ENCODE peak calls at places on chromosomes 7 and 10, in seven cellular contexts. One of them, this sample, is unnamed.

GRCh38 chr7:38374507-38374906 is 101.1 kb upstream of the TARP start:
- DNase-seq in fibroblast of lung: peak
- DNase-seq in hepatocyte: peak
- DNase-seq in tibial artery: peak
- DNase-seq in Peyer's patch: no peak
- DNase-seq in stomach: no peak
- DNase-seq in body of pancreas: no peak
- DNase-seq in this sample: no peak

GRCh38 chr7:32942783-32943653 is 14.2 kb upstream of the FKBP9 start:
- DNase-seq in fibroblast of lung: peak
- DNase-seq in hepatocyte: peak
- DNase-seq in tibial artery: peak
- DNase-seq in Peyer's patch: peak
- DNase-seq in stomach: peak
- DNase-seq in body of pancreas: peak
- DNase-seq in this sample: no peak

GRCh38 chr7:71198887-71199286 is 66.9 kb downstream of the GALNT17 start:
- DNase-seq in fibroblast of lung: no peak
- DNase-seq in hepatocyte: peak
- DNase-seq in tibial artery: no peak
- DNase-seq in Peyer's patch: no peak
- DNase-seq in stomach: no peak
- DNase-seq in body of pancreas: no peak
- DNase-seq in this sample: no peak

GRCh38 chr10:119658274-119658673 is 7.1 kb downstream of the BAG3 start:
- DNase-seq in fibroblast of lung: peak
- DNase-seq in hepatocyte: peak
- DNase-seq in tibial artery: peak
- DNase-seq in Peyer's patch: peak
- DNase-seq in stomach: peak
- DNase-seq in body of pancreas: peak
- DNase-seq in this sample: no peak

GRCh38 chr7:79420464-79420863 is 33.0 kb downstream of the MAGI2 start:
- DNase-seq in fibroblast of lung: peak
- DNase-seq in hepatocyte: peak
- DNase-seq in tibial artery: no peak
- DNase-seq in Peyer's patch: no peak
- DNase-seq in stomach: no peak
- DNase-seq in body of pancreas: no peak
- DNase-seq in this sample: no peak

GRCh38 chr7:71735961-71736556 is 604.1 kb downstream of the GALNT17 start:
- DNase-seq in fibroblast of lung: peak
- DNase-seq in hepatocyte: peak
- DNase-seq in tibial artery: peak
- DNase-seq in Peyer's patch: peak
- DNase-seq in stomach: peak
- DNase-seq in body of pancreas: peak
- DNase-seq in this sample: peak

GRCh38 chr7:114832906-114833595 is 88.8 kb upstream of the MDFIC start:
- DNase-seq in fibroblast of lung: no peak
- DNase-seq in hepatocyte: no peak
- DNase-seq in tibial artery: no peak
- DNase-seq in Peyer's patch: no peak
- DNase-seq in stomach: no peak
- DNase-seq in body of pancreas: no peak
- DNase-seq in this sample: no peak

GRCh38 chr10:73554729-73555128 is 36.4 kb downstream of the USP54 start:
- DNase-seq in fibroblast of lung: no peak
- DNase-seq in hepatocyte: no peak
- DNase-seq in tibial artery: no peak
- DNase-seq in Peyer's patch: no peak
- DNase-seq in stomach: no peak
- DNase-seq in body of pancreas: no peak
- DNase-seq in this sample: no peak

GRCh38 chr10:34083567-34083966 is 731.5 kb downstream of the PARD3 start:
- DNase-seq in fibroblast of lung: no peak
- DNase-seq in hepatocyte: no peak
- DNase-seq in tibial artery: no peak
- DNase-seq in Peyer's patch: no peak
- DNase-seq in stomach: no peak
- DNase-seq in body of pancreas: no peak
- DNase-seq in this sample: no peak

GRCh38 chr10:117175901-117176534 is 21.3 kb upstream of the KCNK18 start:
- DNase-seq in fibroblast of lung: peak
- DNase-seq in hepatocyte: peak
- DNase-seq in tibial artery: peak
- DNase-seq in Peyer's patch: peak
- DNase-seq in stomach: peak
- DNase-seq in body of pancreas: peak
- DNase-seq in this sample: no peak

GRCh38 chr10:132187421-132188138 is 832 bp downstream of the DPYSL4 start:
- DNase-seq in fibroblast of lung: no peak
- DNase-seq in hepatocyte: no peak
- DNase-seq in tibial artery: no peak
- DNase-seq in Peyer's patch: no peak
- DNase-seq in stomach: no peak
- DNase-seq in body of pancreas: no peak
- DNase-seq in this sample: no peak

GRCh38 chr10:70052462-70053211 is at the start of gene MACROH2A2:
- DNase-seq in fibroblast of lung: peak
- DNase-seq in hepatocyte: peak
- DNase-seq in tibial artery: peak
- DNase-seq in Peyer's patch: peak
- DNase-seq in stomach: peak
- DNase-seq in body of pancreas: peak
- DNase-seq in this sample: no peak

GRCh38 chr7:142860968-142861367 is 6.1 kb downstream of the EPHB6 start:
- DNase-seq in fibroblast of lung: no peak
- DNase-seq in hepatocyte: no peak
- DNase-seq in tibial artery: no peak
- DNase-seq in Peyer's patch: no peak
- DNase-seq in stomach: no peak
- DNase-seq in body of pancreas: no peak
- DNase-seq in this sample: peak

GRCh38 chr7:66265566-66265965 is 60.4 kb downstream of the TPST1 start:
- DNase-seq in fibroblast of lung: peak
- DNase-seq in hepatocyte: peak
- DNase-seq in tibial artery: no peak
- DNase-seq in Peyer's patch: no peak
- DNase-seq in stomach: no peak
- DNase-seq in body of pancreas: no peak
- DNase-seq in this sample: no peak

GRCh38 chr10:5411941-5412276 is 448 bp upstream of the NET1 start:
- DNase-seq in fibroblast of lung: no peak
- DNase-seq in hepatocyte: no peak
- DNase-seq in tibial artery: no peak
- DNase-seq in Peyer's patch: no peak
- DNase-seq in stomach: no peak
- DNase-seq in body of pancreas: no peak
- DNase-seq in this sample: no peak

GRCh38 chr7:69129524-69129923 is 468.8 kb upstream of the AUTS2 start:
- DNase-seq in fibroblast of lung: peak
- DNase-seq in hepatocyte: no peak
- DNase-seq in tibial artery: no peak
- DNase-seq in Peyer's patch: no peak
- DNase-seq in stomach: no peak
- DNase-seq in body of pancreas: no peak
- DNase-seq in this sample: no peak

GRCh38 chr7:45585628-45586027 is 11.5 kb downstream of the ADCY1 start:
- DNase-seq in fibroblast of lung: no peak
- DNase-seq in hepatocyte: no peak
- DNase-seq in tibial artery: no peak
- DNase-seq in Peyer's patch: no peak
- DNase-seq in stomach: no peak
- DNase-seq in body of pancreas: no peak
- DNase-seq in this sample: no peak

GRCh38 chr10:113073549-113074189 is 123.6 kb downstream of the TCF7L2 start:
- DNase-seq in fibroblast of lung: peak
- DNase-seq in hepatocyte: peak
- DNase-seq in tibial artery: peak
- DNase-seq in Peyer's patch: peak
- DNase-seq in stomach: peak
- DNase-seq in body of pancreas: peak
- DNase-seq in this sample: no peak

GRCh38 chr7:64610997-64611396 is 48.1 kb upstream of the ZNF680 start:
- DNase-seq in fibroblast of lung: no peak
- DNase-seq in hepatocyte: no peak
- DNase-seq in tibial artery: no peak
- DNase-seq in Peyer's patch: no peak
- DNase-seq in stomach: no peak
- DNase-seq in body of pancreas: no peak
- DNase-seq in this sample: no peak

GRCh38 chr7:66315192-66315591 is 110.1 kb downstream of the TPST1 start:
- DNase-seq in fibroblast of lung: no peak
- DNase-seq in hepatocyte: no peak
- DNase-seq in tibial artery: no peak
- DNase-seq in Peyer's patch: no peak
- DNase-seq in stomach: no peak
- DNase-seq in body of pancreas: no peak
- DNase-seq in this sample: no peak

GRCh38 chr10:6091630-6092029 is 2.8 kb downstream of the RBM17 start:
- DNase-seq in fibroblast of lung: peak
- DNase-seq in hepatocyte: no peak
- DNase-seq in tibial artery: no peak
- DNase-seq in Peyer's patch: no peak
- DNase-seq in stomach: no peak
- DNase-seq in body of pancreas: no peak
- DNase-seq in this sample: no peak

GRCh38 chr10:118953598-118953997 is 75.9 kb upstream of the NANOS1 start:
- DNase-seq in fibroblast of lung: no peak
- DNase-seq in hepatocyte: no peak
- DNase-seq in tibial artery: no peak
- DNase-seq in Peyer's patch: no peak
- DNase-seq in stomach: peak
- DNase-seq in body of pancreas: no peak
- DNase-seq in this sample: no peak

GRCh38 chr7:145216876-145217275 is 381.0 kb upstream of the TPK1 start:
- DNase-seq in fibroblast of lung: no peak
- DNase-seq in hepatocyte: no peak
- DNase-seq in tibial artery: no peak
- DNase-seq in Peyer's patch: no peak
- DNase-seq in stomach: no peak
- DNase-seq in body of pancreas: no peak
- DNase-seq in this sample: no peak

GRCh38 chr7:137001041-137001440 is 132.6 kb downstream of the CHRM2 start:
- DNase-seq in fibroblast of lung: peak
- DNase-seq in hepatocyte: no peak
- DNase-seq in tibial artery: no peak
- DNase-seq in Peyer's patch: no peak
- DNase-seq in stomach: no peak
- DNase-seq in body of pancreas: no peak
- DNase-seq in this sample: no peak

GRCh38 chr7:137003071-137003470 is 134.6 kb downstream of the CHRM2 start:
- DNase-seq in fibroblast of lung: no peak
- DNase-seq in hepatocyte: no peak
- DNase-seq in tibial artery: no peak
- DNase-seq in Peyer's patch: no peak
- DNase-seq in stomach: no peak
- DNase-seq in body of pancreas: no peak
- DNase-seq in this sample: no peak

GRCh38 chr7:137001478-137001877 is 133.0 kb downstream of the CHRM2 start:
- DNase-seq in fibroblast of lung: no peak
- DNase-seq in hepatocyte: no peak
- DNase-seq in tibial artery: no peak
- DNase-seq in Peyer's patch: no peak
- DNase-seq in stomach: no peak
- DNase-seq in body of pancreas: no peak
- DNase-seq in this sample: no peak

GRCh38 chr7:137005873-137006272 is 137.4 kb downstream of the CHRM2 start:
- DNase-seq in fibroblast of lung: no peak
- DNase-seq in hepatocyte: no peak
- DNase-seq in tibial artery: no peak
- DNase-seq in Peyer's patch: no peak
- DNase-seq in stomach: no peak
- DNase-seq in body of pancreas: no peak
- DNase-seq in this sample: no peak

DNA sequence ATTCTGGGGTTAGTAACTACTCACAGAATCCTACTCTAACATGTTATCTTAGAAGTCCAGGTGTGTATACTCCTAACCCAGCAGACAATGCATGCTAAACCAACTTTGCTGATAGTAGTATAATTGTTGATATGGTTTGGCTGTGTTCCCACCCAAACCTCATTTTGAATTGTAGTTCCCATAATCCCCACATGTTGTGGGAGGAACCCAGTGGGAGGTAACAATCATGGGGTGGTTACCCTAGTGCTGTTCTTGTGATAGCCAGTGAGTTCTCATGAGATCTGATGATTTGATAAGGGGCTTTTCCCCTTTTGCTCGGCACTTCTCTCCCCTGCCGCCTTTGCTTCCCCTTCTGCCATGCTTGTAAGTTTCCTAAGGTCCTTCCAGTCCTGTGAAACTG is 135.2 kb downstream of the CHRM2 start:
- DNase-seq in fibroblast of lung: no peak
- DNase-seq in hepatocyte: no peak
- DNase-seq in tibial artery: no peak
- DNase-seq in Peyer's patch: no peak
- DNase-seq in stomach: no peak
- DNase-seq in body of pancreas: no peak
- DNase-seq in this sample: no peak
- TF ChIP-seq CTCF in fibroblast of lung: no peak
- TF ChIP-seq CTCF in hepatocyte: no peak
- TF ChIP-seq CTCF in tibial artery: no peak
- TF ChIP-seq CTCF in Peyer's patch: no peak
- TF ChIP-seq CTCF in stomach: no peak
- TF ChIP-seq CTCF in body of pancreas: no peak
- TF ChIP-seq CTCF in this sample: no peak

GRCh38 chr10:102627446-102628293 is 16.6 kb upstream of the TRIM8 start:
- DNase-seq in fibroblast of lung: peak
- DNase-seq in hepatocyte: peak
- DNase-seq in tibial artery: no peak
- DNase-seq in Peyer's patch: no peak
- DNase-seq in stomach: no peak
- DNase-seq in body of pancreas: peak
- DNase-seq in this sample: no peak
- H3K4me3 ChIP-seq in fibroblast of lung: no peak
- H3K4me3 ChIP-seq in hepatocyte: no peak
- H3K4me3 ChIP-seq in tibial artery: no peak
- H3K4me3 ChIP-seq in Peyer's patch: no peak
- H3K4me3 ChIP-seq in stomach: no peak
- H3K4me3 ChIP-seq in body of pancreas: no peak
- H3K4me3 ChIP-seq in this sample: no peak

GRCh38 chr10:51368943-51369342 is 294.7 kb downstream of the PRKG1 start:
- DNase-seq in fibroblast of lung: no peak
- DNase-seq in hepatocyte: no peak
- DNase-seq in tibial artery: no peak
- DNase-seq in Peyer's patch: no peak
- DNase-seq in stomach: no peak
- DNase-seq in body of pancreas: peak
- DNase-seq in this sample: no peak
- TF ChIP-seq CTCF in fibroblast of lung: no peak
- TF ChIP-seq CTCF in hepatocyte: no peak
- TF ChIP-seq CTCF in tibial artery: no peak
- TF ChIP-seq CTCF in Peyer's patch: no peak
- TF ChIP-seq CTCF in stomach: no peak
- TF ChIP-seq CTCF in body of pancreas: no peak
- TF ChIP-seq CTCF in this sample: no peak

DNA sequence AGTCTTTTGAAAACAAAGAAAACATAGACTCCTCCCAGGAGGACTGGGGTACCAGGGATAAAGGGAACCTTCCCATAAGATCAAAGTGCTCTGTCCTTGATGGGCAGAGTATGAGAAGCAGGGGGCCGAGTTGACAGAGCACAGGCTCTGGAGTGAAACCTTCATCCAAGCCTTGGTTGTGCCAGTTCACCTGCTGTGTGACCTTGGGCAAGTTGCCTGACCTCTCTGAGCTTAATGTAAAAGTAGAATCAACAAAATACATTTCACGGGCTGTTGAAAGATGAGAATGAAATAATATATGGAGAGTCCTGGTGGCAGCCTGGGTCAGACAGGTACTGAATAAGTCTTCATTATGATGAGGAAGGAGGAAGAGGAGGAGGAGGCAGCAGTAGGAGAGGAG is 69.9 kb downstream of the SLIT1 start:
- DNase-seq in fibroblast of lung: no peak
- DNase-seq in hepatocyte: no peak
- DNase-seq in tibial artery: no peak
- DNase-seq in Peyer's patch: no peak
- DNase-seq in stomach: no peak
- DNase-seq in body of pancreas: no peak
- DNase-seq in this sample: no peak
- H3K4me3 ChIP-seq in fibroblast of lung: no peak
- H3K4me3 ChIP-seq in hepatocyte: no peak
- H3K4me3 ChIP-seq in tibial artery: no peak
- H3K4me3 ChIP-seq in Peyer's patch: no peak
- H3K4me3 ChIP-seq in stomach: no peak
- H3K4me3 ChIP-seq in body of pancreas: no peak
- H3K4me3 ChIP-seq in this sample: no peak

This sample was measured in LNCaP clone FGC.